ENCODE peak calls at places on chromosomes 2 and 18, in five cellular contexts. H is H9, Z is IMR-90, A is neuronal stem cell, E is H1. O is an unnamed sample. For H3K4me1, the result is how much of the 10 kb centered on the place peaks cover.

GRCh38 chr2:152062130-152063091 is 36.4 kb downstream of the CACNB4 start:
- DNase-seq in H (no peak), Z (peak), A (no peak), E (no peak), O (peak)

GRCh38 chr2:241561811-241562210 is 3.3 kb downstream of the BOK start:
- DNase-seq in H (peak), Z (peak), A (no peak), E (no peak), O (peak)

GRCh38 chr2:68027959-68028358 is 34.8 kb downstream of the C1D start:
- DNase-seq in H (no peak), Z (peak), A (no peak), E (no peak), O (no peak)

GRCh38 chr2:23617167-23617787 is 232.3 kb downstream of the KLHL29 start:
- DNase-seq in H (no peak), Z (peak), A (no peak), E (no peak), O (no peak)

GRCh38 chr18:36672437-36673344 is 156.1 kb downstream of the TPGS2 start:
- DNase-seq in H (no peak), Z (peak), A (no peak), E (no peak), O (peak)

GRCh38 chr2:160207804-160208661 is 8.0 kb upstream of the ITGB6 start:
- DNase-seq in H (no peak), Z (peak), A (no peak), E (no peak), O (peak)

GRCh38 chr2:96546321-96546720 is 9.8 kb downstream of the ARID5A start:
- DNase-seq in H (no peak), Z (no peak), A (no peak), E (no peak), O (no peak)

GRCh38 chr2:96537734-96538486 is 1.4 kb downstream of the ARID5A start:
- DNase-seq in H (no peak), Z (no peak), A (peak), E (no peak), O (no peak)

GRCh38 chr2:232494542-232494941 is 6.9 kb upstream of the ECEL1 start:
- DNase-seq in H (no peak), Z (no peak), A (no peak), E (no peak), O (no peak)
- H2BK15ac ChIP-seq in H (no peak), Z (no peak), A (peak), E (no peak), O (no peak)

DNA sequence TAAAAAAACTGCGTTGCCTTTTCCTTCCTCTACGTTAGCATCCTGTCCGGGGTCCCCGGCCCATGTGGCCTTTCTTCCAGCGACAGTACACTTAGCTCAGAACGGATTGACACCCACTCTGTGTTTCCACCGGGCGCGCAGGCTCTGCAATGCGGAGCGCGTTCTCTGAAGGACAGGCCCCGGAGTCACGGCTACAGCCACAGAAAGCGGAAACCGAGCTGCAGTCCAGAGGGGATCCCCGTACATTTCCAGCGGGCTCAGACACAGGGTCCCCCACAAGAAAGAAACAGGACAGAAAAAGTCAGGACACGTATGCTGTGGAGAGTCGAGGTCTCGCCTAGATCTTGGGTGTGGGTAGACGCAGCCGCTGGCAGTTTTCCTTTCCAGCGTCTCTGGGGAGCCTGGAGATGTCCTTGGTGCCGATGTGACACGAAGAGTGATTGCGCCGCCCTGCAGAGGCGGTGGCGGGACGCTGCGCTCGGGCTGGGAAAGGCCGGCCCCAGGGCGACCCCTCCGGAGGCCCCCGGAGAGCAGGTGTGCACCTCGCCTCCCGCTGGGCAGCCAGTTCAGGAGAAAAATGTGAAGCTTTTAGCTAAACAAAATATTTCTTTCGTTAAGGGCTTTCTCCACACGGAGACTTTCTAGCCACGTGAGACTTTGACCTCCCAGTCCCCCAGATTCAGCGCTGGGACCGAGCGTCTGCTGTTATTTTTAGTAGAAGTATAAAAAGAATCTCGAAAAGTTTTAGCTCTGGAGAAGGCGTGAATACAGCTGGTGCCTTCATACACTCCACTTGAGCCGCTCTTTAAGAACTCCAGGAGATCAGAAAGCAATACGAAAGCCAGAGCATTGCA is 1.3 kb upstream of the ACKR3 start:
- DNase-seq in H (no peak), Z (no peak), A (no peak), E (peak), O (peak)
- H4K91ac ChIP-seq in H (no peak), Z (no peak), A (no peak), E (no peak), O (peak)

GRCh38 chr2:9394816-9395215 is 28.5 kb downstream of the ITGB1BP1 start:
- DNase-seq in H (peak), Z (no peak), A (no peak), E (no peak), O (no peak)
- H3K4me1 ChIP-seq in H (under half), Z (under half), A (under half), E (under half), O (under half)

DNA sequence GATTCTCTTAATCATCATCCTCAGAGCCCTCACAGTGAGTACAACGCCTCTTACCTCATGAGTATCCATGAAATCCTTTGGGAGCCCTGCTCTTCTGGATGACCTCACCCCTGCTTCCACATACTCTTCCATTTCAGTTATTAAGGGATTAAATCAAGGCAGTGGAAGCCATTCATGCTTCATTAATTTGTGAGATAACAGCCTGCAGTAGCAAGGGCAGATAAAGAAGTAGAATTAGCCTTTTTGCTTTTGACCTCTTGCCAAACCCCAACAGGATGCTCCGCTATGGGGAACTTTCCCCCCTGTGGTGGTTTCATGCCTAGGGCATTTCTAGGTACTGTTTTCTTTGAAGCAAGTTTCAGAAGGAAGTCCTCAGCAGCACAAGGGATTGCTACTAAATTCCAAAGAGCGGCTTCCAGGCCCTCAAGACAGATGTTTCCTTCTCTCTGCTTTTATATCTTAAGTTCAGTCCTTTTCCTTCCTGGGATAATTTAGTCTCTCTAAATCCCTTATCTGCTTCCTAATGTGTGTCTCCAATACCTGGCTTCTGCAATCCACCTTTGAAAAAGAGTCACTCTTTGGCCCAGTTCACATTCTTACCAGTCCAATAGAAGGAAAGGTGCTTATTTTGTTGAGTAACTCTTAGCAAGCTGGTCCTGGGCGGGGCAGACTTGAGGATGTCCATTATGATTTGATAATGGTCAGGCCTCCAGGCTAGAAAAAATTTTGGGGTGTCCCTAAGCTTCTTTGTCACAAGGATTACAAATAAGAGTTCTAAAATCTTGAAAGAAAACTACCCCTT is 76.9 kb downstream of the MYO1B start:
- DNase-seq in H (peak), Z (peak), A (peak), E (peak), O (peak)
- H2BK15ac ChIP-seq in H (no peak), Z (no peak), A (no peak), E (no peak), O (no peak)

DNA sequence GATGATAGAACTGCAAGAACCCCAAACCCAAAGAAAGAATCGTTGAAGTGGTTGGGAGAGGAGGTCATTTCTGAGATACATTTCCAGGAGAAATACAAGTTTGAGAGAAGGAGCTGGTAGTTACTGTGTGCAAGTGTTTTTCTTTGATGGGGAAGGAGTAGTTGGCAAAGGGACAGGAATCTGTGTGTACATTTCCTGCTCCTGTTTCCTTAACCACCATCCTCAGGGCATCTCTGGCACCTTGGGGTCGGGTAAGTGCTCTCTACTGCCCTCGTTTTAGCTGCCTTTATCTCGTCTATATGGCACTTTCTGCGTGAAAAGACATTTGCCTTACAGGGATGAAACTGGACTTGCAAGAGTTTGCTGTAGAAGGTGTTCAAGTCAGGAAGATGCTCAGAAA is 27.3 kb downstream of the CDC42EP3 start:
- DNase-seq in H (no peak), Z (no peak), A (no peak), E (no peak), O (no peak)
- H4K91ac ChIP-seq in H (no peak), Z (no peak), A (no peak), E (no peak), O (no peak)

GRCh38 chr2:61461404-61461803 is 9.5 kb downstream of the USP34 start:
- DNase-seq in H (no peak), Z (no peak), A (no peak), E (no peak), O (no peak)

GRCh38 chr2:61456070-61456745 is 14.7 kb downstream of the USP34 start:
- DNase-seq in H (no peak), Z (no peak), A (no peak), E (no peak), O (no peak)

GRCh38 chr2:61456746-61457420 is 14.0 kb downstream of the USP34 start:
- DNase-seq in H (no peak), Z (no peak), A (no peak), E (no peak), O (no peak)

GRCh38 chr2:61463769-61464475 is 7.0 kb downstream of the USP34 start:
- DNase-seq in H (no peak), Z (no peak), A (no peak), E (no peak), O (no peak)

DNA sequence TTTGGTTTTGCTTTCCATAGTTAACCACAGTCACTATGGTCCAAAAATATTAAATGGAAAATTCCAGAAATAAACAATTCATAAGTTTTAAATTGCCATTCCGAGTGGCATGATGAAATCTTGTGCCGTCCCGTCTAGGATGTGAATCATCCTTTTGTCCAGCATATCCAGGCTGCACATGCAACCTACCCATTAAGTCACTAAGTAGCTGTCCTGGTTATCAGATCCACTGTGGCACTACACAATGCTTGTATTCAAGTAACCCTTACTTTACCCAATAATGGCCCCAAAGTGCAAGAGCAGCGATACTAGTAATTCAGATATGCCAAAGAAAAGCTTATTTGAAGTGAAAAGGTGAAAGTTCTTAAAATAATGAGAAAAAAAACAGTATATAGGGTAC is 10.7 kb downstream of the USP34 start:
- DNase-seq in H (no peak), Z (peak), A (no peak), E (no peak), O (peak)
- H3K4me1 ChIP-seq in H (under half), Z (under half), A (under half), E (under half), O (under half)

DNA sequence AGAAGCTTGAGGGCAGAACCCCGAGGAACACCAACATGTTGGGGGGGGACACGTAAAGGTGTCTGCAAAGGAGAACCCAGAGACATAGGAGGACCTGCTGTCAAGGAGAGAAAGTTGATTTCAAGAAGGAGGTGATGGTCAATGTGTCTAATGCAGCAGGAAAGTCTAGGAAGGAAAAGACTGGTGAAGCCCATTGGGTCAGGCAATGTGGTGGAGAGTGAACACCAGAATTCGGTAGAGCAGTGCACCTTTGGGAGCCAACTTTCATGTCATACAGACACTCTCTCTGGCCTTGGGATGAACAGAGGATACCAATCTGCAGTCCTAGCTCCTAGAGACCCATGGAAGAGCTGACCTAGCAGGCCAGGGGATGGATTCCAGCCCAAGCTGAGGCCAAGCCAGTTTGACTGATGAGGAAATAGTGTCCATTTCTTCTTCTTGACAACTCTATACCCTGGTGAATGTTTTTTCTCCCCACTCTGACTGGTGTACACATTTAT is 101.9 kb downstream of the MYCN start:
- DNase-seq in H (no peak), Z (no peak), A (no peak), E (no peak), O (no peak)
- H2BK15ac ChIP-seq in H (no peak), Z (no peak), A (no peak), E (peak), O (no peak)

GRCh38 chr2:126823951-126824350 is 74.7 kb upstream of the TEX51 start:
- DNase-seq in H (no peak), Z (no peak), A (no peak), E (no peak), O (no peak)

GRCh38 chr2:126824663-126825062 is 74.0 kb upstream of the TEX51 start:
- DNase-seq in H (no peak), Z (no peak), A (no peak), E (no peak), O (no peak)

GRCh38 chr2:126822921-126823320 is 75.8 kb upstream of the TEX51 start:
- DNase-seq in H (no peak), Z (no peak), A (no peak), E (no peak), O (no peak)

GRCh38 chr2:126827371-126827770 is 71.3 kb upstream of the TEX51 start:
- DNase-seq in H (no peak), Z (no peak), A (peak), E (no peak), O (no peak)

GRCh38 chr2:126825306-126825705 is 73.4 kb upstream of the TEX51 start:
- DNase-seq in H (no peak), Z (no peak), A (no peak), E (no peak), O (no peak)
- H4K91ac ChIP-seq in H (no peak), Z (no peak), A (no peak), E (no peak), O (no peak)

GRCh38 chr2:33242845-33243244 is 233.6 kb upstream of the RASGRP3 start:
- DNase-seq in H (no peak), Z (peak), A (no peak), E (no peak), O (peak)

GRCh38 chr2:33241581-33241980 is 234.9 kb upstream of the RASGRP3 start:
- DNase-seq in H (no peak), Z (no peak), A (no peak), E (no peak), O (no peak)

GRCh38 chr2:33241072-33241471 is 235.4 kb upstream of the RASGRP3 start:
- DNase-seq in H (no peak), Z (no peak), A (no peak), E (no peak), O (no peak)

GRCh38 chr2:33238111-33238510 is 238.3 kb upstream of the RASGRP3 start:
- DNase-seq in H (no peak), Z (peak), A (no peak), E (no peak), O (peak)

GRCh38 chr2:33240178-33240577 is 236.3 kb upstream of the RASGRP3 start:
- DNase-seq in H (no peak), Z (peak), A (no peak), E (no peak), O (peak)
- H3K4me1 ChIP-seq in H (under half), Z (under half), A (under half), E (under half), O (under half)

GRCh38 chr2:198874502-198874858 is 583.3 kb downstream of the SATB2 start:
- DNase-seq in H (no peak), Z (peak), A (no peak), E (no peak), O (no peak)

GRCh38 chr2:198873771-198874501 is 583.8 kb downstream of the SATB2 start:
- DNase-seq in H (no peak), Z (peak), A (no peak), E (no peak), O (no peak)
- H2BK15ac ChIP-seq in H (no peak), Z (no peak), A (no peak), E (no peak), O (no peak)